ENCODE peak calls at places on chromosome 14, in four cellular contexts. P is left colon, V is AG09309, K is GDM1. X is an unnamed sample.

GRCh38 chr14:29310757-29311156 is 544.2 kb downstream of the FOXG1 start:
- DNase-seq in K (no peak), V (peak), P (no peak), X (no peak)

GRCh38 chr14:57277062-57277461 is 8.3 kb downstream of the AP5M1 start:
- DNase-seq in P (no peak), V (no peak), K (no peak), X (no peak)

GRCh38 chr14:29078810-29079522 is 312.4 kb downstream of the FOXG1 start:
- DNase-seq in V (no peak), P (no peak), K (no peak), X (no peak)

GRCh38 chr14:104758981-104759975 is 6.3 kb downstream of the SIVA1 start:
- DNase-seq in K (no peak), P (no peak), V (no peak), X (no peak)

GRCh38 chr14:28681681-28682080 is 84.9 kb upstream of the FOXG1 start:
- DNase-seq in P (no peak), K (no peak), V (no peak), X (no peak)

GRCh38 chr14:64510825-64511679 is 6.5 kb downstream of the ZBTB1 start:
- DNase-seq in K (peak), P (peak), V (no peak), X (peak)

GRCh38 chr14:77599894-77600293 is 16.5 kb downstream of the SPTLC2 start:
- DNase-seq in V (no peak), K (no peak), P (peak), X (no peak)

GRCh38 chr14:75247286-75247922 is 31.2 kb upstream of the FOS start:
- DNase-seq in K (no peak), V (no peak), P (no peak), X (peak)

GRCh38 chr14:56949828-56950227 is 139.5 kb upstream of the OTX2 start:
- DNase-seq in K (no peak), V (no peak), P (no peak), X (no peak)